ENCODE peak calls at places on chromosomes 1 and 21, in four cellular contexts. M is K562, W is GM12878, G is HepG2. I is an unnamed sample.

GRCh38 chr1:154906621-154907081 is 29.9 kb downstream of the PMVK start:
- DNase-seq in G (peak; percentile 52), W (no peak), M (no peak), I (no peak)

GRCh38 chr1:32336963-32337675 is 1.1 kb upstream of the MARCKSL1 start:
- DNase-seq in W (peak; percentile 76), G (no peak), M (peak; percentile 68), I (no peak)

GRCh38 chr1:85289207-85289847 is 12.9 kb upstream of the BCL10 start:
- DNase-seq in M (peak; percentile 47), G (no peak), W (no peak), I (no peak)

GRCh38 chr1:194548071-194548470 is 1361.7 kb upstream of the B3GALT2 start:
- DNase-seq in W (no peak), M (no peak), G (no peak), I (no peak)

GRCh38 chr1:84603941-84604830 is 29.9 kb upstream of the CTBS start:
- DNase-seq in G (peak; percentile 85), M (peak; percentile 80), W (no peak), I (no peak)

GRCh38 chr1:66048011-66048410 is 255.3 kb downstream of the PDE4B start:
- DNase-seq in M (no peak), G (no peak), W (no peak), I (no peak)

GRCh38 chr1:156711011-156711817 is 5.8 kb upstream of the CRABP2 start:
- DNase-seq in M (no peak), G (no peak), W (no peak), I (peak; percentile 83)

GRCh38 chr1:26535201-26535600 is 5.6 kb downstream of the RPS6KA1 start:
- DNase-seq in W (no peak), M (no peak), G (no peak), I (no peak)

GRCh38 chr1:169196566-169196965 is 90.1 kb downstream of the ATP1B1 start:
- DNase-seq in W (no peak), M (no peak), G (no peak), I (no peak)

GRCh38 chr21:15260604-15261003 is 195.8 kb upstream of the NRIP1 start:
- DNase-seq in W (no peak), M (no peak), G (no peak), I (no peak)

GRCh38 chr1:44808938-44809917 is 905 bp downstream of the BTBD19 start:
- DNase-seq in W (peak; percentile 84), M (peak; percentile 72), G (peak; percentile 66), I (no peak)

GRCh38 chr1:69739181-69739580 is 171.5 kb downstream of the LRRC7 start:
- DNase-seq in W (no peak), M (no peak), G (no peak), I (no peak)

GRCh38 chr21:42221581-42222345 is 2.8 kb downstream of the ABCG1 start:
- DNase-seq in G (no peak), W (no peak), M (no peak), I (no peak)

GRCh38 chr21:15062566-15062965 is 2.2 kb downstream of the NRIP1 start:
- DNase-seq in M (peak; percentile 20), G (no peak), W (no peak), I (no peak)

GRCh38 chr1:3712573-3713535 is 39.4 kb upstream of the CCDC27 start:
- DNase-seq in W (no peak), G (no peak), M (no peak), I (peak; percentile 71)

GRCh38 chr1:7299329-7299799 is 471.7 kb upstream of the VAMP3 start:
- DNase-seq in G (no peak), M (no peak), W (no peak), I (no peak)

GRCh38 chr1:231196728-231197127 is 34.9 kb downstream of the TRIM67 start:
- DNase-seq in G (no peak), W (no peak), M (no peak), I (no peak)

GRCh38 chr21:31334648-31335121 is 9.4 kb downstream of the TIAM1 start:
- DNase-seq in W (no peak), M (no peak), G (no peak), I (peak; percentile 46)

GRCh38 chr21:27677547-27677946 is 710.7 kb upstream of the ADAMTS5 start:
- DNase-seq in W (no peak), G (no peak), M (no peak), I (no peak)

GRCh38 chr1:235078927-235079381 is 49.7 kb downstream of the TOMM20 start:
- DNase-seq in W (no peak), M (no peak), G (no peak), I (no peak)

GRCh38 chr1:38915352-38915948 is 26.2 kb downstream of the RHBDL2 start:
- DNase-seq in W (no peak), M (peak; percentile 90), G (no peak), I (no peak)

GRCh38 chr1:119974013-119974412 is 77.7 kb upstream of the ADAM30 start:
- DNase-seq in M (no peak), W (no peak), G (no peak), I (no peak)

GRCh38 chr1:171984850-171985485 is 143.7 kb downstream of the DNM3 start:
- DNase-seq in W (no peak), G (peak; percentile 40), M (peak; percentile 23), I (peak; percentile 19)

GRCh38 chr1:158122823-158123390 is 57.8 kb upstream of the CD1D start:
- DNase-seq in W (no peak), M (no peak), G (no peak), I (no peak)

DNA sequence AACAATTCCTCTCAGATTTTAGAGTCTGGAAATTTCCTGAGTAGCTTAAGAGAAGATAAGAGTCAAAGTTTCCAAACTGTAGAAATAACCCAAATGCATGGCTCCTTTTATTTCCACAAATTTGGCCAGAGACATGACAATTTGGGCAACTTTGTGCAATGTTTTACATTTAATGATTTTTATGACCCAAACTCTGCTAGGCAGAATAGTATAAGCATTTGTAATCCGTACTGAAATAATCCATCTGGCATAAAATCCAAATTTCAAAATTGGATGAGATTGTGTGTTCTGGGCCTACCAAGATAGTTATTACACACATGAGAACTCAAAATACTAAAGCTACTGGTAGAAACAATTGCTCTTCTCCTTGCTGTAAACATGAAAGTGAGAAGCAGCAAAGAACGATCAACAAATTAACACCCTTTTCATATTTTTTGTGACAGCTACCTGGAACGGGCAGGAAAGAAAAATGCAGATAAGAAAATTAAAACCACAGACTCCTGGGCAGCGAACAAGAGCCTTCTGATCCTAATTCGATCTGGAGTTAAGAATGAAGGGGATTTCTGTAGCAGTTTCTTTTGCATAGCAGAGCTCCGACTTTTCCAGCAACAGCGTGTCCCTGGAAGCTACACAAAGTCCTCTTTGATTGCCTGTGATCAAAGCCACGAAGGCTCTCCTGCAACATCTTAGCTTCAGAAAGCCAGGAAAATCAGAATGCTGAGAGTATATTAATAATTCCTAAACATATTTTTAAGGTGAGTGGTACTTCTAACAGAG is 191.2 kb downstream of the GRIK1 start:
- DNase-seq in M (no peak), G (no peak), W (no peak), I (no peak)
- TF ChIP-seq FOXM1 in M (no peak), G (no peak), W (no peak), I (no peak)

DNA sequence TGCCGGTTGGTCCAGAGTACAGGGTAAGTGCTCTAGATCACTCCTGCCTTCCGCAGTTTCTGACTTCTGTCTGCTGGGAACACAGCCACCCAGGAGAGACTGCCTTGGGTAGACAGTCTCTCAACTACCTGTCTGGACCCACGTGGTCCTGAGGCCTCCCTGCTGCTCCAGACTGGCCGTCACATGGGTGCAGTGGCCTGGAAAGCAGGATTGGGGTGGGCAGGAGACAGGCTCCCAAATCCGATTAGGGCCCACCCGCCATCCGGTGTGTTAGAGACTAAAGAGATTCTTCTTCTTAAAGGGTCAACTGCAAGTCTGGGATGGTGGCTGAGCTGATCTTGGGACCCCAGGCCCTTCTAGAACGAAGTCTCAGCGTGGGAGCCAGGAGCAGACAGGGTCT is 105.5 kb downstream of the EBNA1BP2 start:
- DNase-seq in W (no peak), G (no peak), M (no peak), I (no peak)
- TF ChIP-seq SMC3 in W (no peak), G (no peak), M (no peak), I (no peak)

GRCh38 chr1:162367073-162367472 is 9.6 kb downstream of the SPATA46 start:
- DNase-seq in W (no peak), M (no peak), G (no peak), I (no peak)
- TF ChIP-seq FOXM1 in W (no peak), M (no peak), G (no peak), I (no peak)

DNA sequence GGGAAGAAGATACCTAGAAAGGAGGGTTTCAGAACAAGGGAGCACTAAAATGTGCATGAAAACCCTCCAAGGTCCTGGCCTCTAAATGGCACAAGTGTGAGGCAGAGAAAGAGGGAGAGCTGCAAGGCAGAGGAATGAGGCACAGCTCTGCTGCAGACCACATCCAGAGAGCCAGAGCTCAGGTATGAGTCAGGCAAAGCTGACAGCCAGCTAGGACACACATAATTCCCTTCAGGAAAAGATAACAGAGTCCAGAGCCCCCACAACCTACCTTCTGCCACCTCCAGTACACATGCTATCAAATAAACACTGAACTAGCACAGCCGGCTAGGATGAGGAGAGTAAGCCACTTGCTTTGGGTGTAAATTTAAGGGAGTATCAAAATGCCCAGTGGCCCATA is 62.2 kb downstream of the HSF2BP start:
- DNase-seq in W (no peak), G (peak; percentile 69), M (no peak), I (no peak)
- TF ChIP-seq SMC3 in W (no peak), G (no peak), M (no peak), I (no peak)